ENCODE peak calls at places on chromosomes 3 and 15, in four cellular contexts. C, S, M and N are unnamed samples.

GRCh38 chr3:110180733-110181132 is 843.4 kb upstream of the DPPA4 start:
- DNase-seq in C (no peak), S (peak; percentile 69), M (no peak), N (no peak)

GRCh38 chr15:63322541-63322940 is 45.1 kb downstream of the APH1B start:
- DNase-seq in S (peak; percentile 75), C (no peak), M (no peak), N (peak; percentile 26)

GRCh38 chr3:140420621-140421357 is 257.1 kb upstream of the TRIM42 start:
- DNase-seq in C (peak; percentile 79), S (no peak), M (no peak), N (no peak)

GRCh38 chr3:123025642-123026521 is 1.7 kb downstream of the SEMA5B start:
- DNase-seq in M (no peak), S (no peak), C (no peak), N (no peak)

GRCh38 chr3:146065573-146066006 is 95.4 kb downstream of the PLOD2 start:
- DNase-seq in M (no peak), S (no peak), C (no peak), N (no peak)

GRCh38 chr3:151168269-151169094 is 34.5 kb downstream of the GPR171 start:
- DNase-seq in M (peak; percentile 84), C (no peak), S (peak; percentile 84), N (peak; percentile 87)

GRCh38 chr3:190443257-190443656 is 6.4 kb downstream of the TMEM207 start:
- DNase-seq in C (no peak), M (no peak), S (no peak), N (no peak)

GRCh38 chr3:119779731-119780383 is 2.0 kb upstream of the NR1I2 start:
- DNase-seq in M (no peak), S (no peak), C (no peak), N (no peak)

GRCh38 chr3:72665701-72666443 is 182.4 kb downstream of the SHQ1 start:
- DNase-seq in M (peak; percentile 46), S (no peak), C (no peak), N (peak; percentile 58)

GRCh38 chr3:101091489-101091888 is 98.3 kb upstream of the ABI3BP start:
- DNase-seq in M (no peak), S (no peak), C (no peak), N (no peak)

GRCh38 chr3:104388624-104389023 is 978.1 kb upstream of the ALCAM start:
- DNase-seq in S (no peak), C (no peak), M (no peak), N (no peak)

GRCh38 chr15:100348578-100348977 is 6.8 kb upstream of the ADAMTS17 start:
- DNase-seq in S (no peak), C (peak; percentile 68), M (no peak), N (no peak)

GRCh38 chr3:126277629-126278378 is 79.4 kb downstream of the KLF15 start:
- DNase-seq in C (peak; percentile 83), S (no peak), M (no peak), N (no peak)

GRCh38 chr3:188133646-188134045 is 20.3 kb upstream of the LPP start:
- DNase-seq in C (no peak), M (no peak), S (no peak), N (no peak)

GRCh38 chr15:56772868-56773639 is 39.7 kb upstream of the ZNF280D start:
- DNase-seq in M (no peak), C (no peak), S (no peak), N (no peak)

GRCh38 chr15:74438206-74438605 is 4.4 kb upstream of the SEMA7A start:
- DNase-seq in M (no peak), C (no peak), S (no peak), N (no peak)

DNA sequence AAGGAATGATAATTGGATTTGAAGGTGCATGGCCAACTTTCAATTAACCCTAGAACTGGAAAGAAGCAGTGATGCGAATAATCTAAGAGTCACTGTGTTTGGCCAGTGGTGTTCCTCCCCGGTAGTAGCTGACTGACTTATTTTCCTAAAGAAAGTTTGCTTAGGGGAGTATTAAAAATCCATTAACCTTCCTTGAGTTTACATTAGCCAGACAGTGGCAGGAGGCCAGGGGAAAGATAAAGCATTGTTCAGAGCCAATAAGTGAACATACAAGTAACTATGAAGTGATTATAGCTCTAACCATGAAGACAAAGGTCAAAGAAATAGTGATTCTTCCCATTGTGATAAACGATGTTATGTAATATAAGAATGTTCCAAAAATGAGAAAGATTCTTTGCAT is 8.9 kb upstream of the TMEM202 start:
- DNase-seq in C (no peak), S (no peak), M (peak; percentile 78), N (no peak)
- TF ChIP-seq CTCF in C (no peak), S (no peak), M (no peak), N (no peak)

GRCh38 chr3:12681586-12682371 is 17.9 kb upstream of the RAF1 start:
- DNase-seq in C (no peak), S (no peak), M (no peak), N (no peak)
- TF ChIP-seq POLR2AphosphoS5 in C (no peak), S (no peak), M (no peak), N (no peak)

GRCh38 chr3:45653205-45653604 is 36.0 kb upstream of the SACM1L start:
- DNase-seq in S (no peak), C (no peak), M (no peak), N (no peak)
- TF ChIP-seq CTCF in S (no peak), C (no peak), M (no peak), N (no peak)

GRCh38 chr3:16313955-16314645 is 49.1 kb downstream of the OXNAD1 start:
- DNase-seq in S (no peak), M (no peak), C (no peak), N (no peak)
- TF ChIP-seq POLR2AphosphoS5 in S (no peak), M (no peak), C (no peak), N (no peak)

GRCh38 chr3:194003128-194004057 is 132.6 kb upstream of the HES1 start:
- DNase-seq in S (peak; percentile 95), M (peak; percentile 90), C (peak; percentile 97), N (peak; percentile 91)
- TF ChIP-seq CTCF in S (no peak), M (no peak), C (no peak), N (no peak)

GRCh38 chr3:129562803-129563202 is 19.8 kb downstream of the H1-8 start:
- DNase-seq in C (no peak), M (no peak), S (no peak), N (no peak)

GRCh38 chr3:129559565-129560079 is 16.6 kb downstream of the H1-8 start:
- DNase-seq in S (no peak), C (no peak), M (no peak), N (no peak)

GRCh38 chr3:129560269-129560787 is 17.4 kb downstream of the H1-8 start:
- DNase-seq in S (no peak), C (no peak), M (no peak), N (no peak)

GRCh38 chr3:129561619-129562248 is 18.8 kb downstream of the H1-8 start:
- DNase-seq in M (no peak), C (no peak), S (no peak), N (no peak)

DNA sequence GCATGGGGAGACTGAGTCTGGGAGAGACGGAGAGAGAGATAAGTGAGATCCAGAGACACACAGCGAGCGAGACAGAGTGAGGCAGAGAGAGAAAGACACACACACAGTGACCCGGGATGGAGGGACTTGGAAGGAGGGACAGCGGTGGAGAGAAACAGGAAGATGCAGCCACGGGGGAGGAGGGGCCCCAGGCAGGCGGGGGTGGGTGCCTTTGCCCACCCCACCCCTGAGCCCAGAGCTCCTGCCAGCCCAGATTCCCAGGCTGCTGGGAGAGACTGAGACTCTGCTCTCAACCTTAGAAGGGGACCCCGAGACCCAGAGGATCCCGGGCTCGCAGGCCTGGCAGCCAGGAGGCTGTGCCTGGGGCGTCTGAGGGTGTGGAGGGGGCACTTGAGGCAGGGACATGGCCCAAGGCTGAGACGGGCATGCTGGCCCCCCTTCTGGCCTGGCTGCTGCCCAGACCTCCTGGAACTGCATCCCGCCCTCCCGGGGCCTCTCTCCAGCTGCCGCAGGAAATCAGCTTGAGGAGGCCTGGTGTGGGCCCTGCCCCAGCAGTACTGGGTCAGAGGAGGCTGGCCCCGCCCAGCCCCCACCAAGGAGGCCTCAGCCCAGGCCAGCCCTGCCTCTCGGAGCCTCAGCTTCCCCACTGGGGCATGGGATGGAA is 18.1 kb downstream of the H1-8 start:
- DNase-seq in M (peak; percentile 35), S (peak; percentile 92), C (no peak), N (peak; percentile 57)
- TF ChIP-seq POLR2AphosphoS5 in M (no peak), S (peak; percentile 58), C (peak; percentile 53), N (peak; percentile 44)

GRCh38 chr3:167854846-167855245 is 119.3 kb downstream of the SERPINI1 start:
- DNase-seq in M (no peak), S (no peak), C (no peak), N (no peak)
- TF ChIP-seq CTCF in M (no peak), S (no peak), C (no peak), N (no peak)

DNA sequence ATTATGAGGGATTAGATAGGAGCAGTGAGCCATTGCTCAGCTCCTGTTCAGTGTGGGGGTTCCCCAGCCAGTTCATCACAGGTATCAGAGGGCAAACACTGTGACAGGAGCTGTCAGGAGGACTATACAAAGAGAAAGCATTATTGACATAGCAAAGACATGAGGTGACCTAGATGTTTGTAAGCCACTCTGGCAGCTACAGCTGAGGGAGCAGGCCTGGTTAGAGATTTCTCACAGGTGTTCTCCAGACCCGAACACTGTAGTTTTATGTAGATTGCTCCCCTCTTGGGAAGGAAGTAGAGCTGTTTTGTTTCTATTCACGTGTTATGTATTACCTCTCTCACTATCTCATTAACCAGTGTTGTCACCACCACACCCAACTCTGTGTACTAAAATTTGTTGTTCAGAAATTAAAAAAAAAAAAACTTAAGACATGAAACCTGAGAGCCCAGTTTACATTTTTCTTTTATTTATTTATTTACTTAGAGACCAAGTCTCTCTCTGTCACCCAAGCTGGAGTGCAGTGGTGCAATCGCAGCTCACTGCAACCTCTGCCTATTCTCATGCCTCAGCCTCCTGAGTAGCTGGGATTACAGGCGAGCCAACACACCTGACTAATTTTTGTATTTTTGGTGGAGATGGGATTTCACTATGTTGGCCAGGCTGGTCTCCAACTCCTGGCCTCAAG is 123.7 kb downstream of the RBPMS2 start:
- DNase-seq in M (no peak), S (no peak), C (no peak), N (no peak)
- TF ChIP-seq POLR2AphosphoS5 in M (no peak), S (no peak), C (no peak), N (no peak)

GRCh38 chr15:37979597-37979996 is 45.2 kb downstream of the TMCO5A start:
- DNase-seq in C (no peak), S (no peak), M (no peak), N (no peak)

GRCh38 chr15:37980010-37980409 is 45.6 kb downstream of the TMCO5A start:
- DNase-seq in C (no peak), S (no peak), M (no peak), N (no peak)

GRCh38 chr15:37984368-37984767 is 49.9 kb downstream of the TMCO5A start:
- DNase-seq in M (no peak), C (no peak), S (no peak), N (no peak)

GRCh38 chr15:37978231-37978630 is 43.8 kb downstream of the TMCO5A start:
- DNase-seq in S (no peak), C (no peak), M (no peak), N (no peak)

GRCh38 chr15:37981781-37982180 is 47.3 kb downstream of the TMCO5A start:
- DNase-seq in M (no peak), S (no peak), C (no peak), N (no peak)
- TF ChIP-seq CTCF in M (no peak), S (no peak), C (peak; percentile 18), N (no peak)